ENCODE peak calls at places on chromosomes 2 and 18, in nine cellular contexts. J, Q, E, G, M, S, I, A and D are unnamed samples.

GRCh38 chr2:95319481-95320343 is 22.6 kb downstream of the KCNIP3 start:
- DNase-seq in J (no peak), Q (no peak), E (no peak), G (no peak), M (no peak), S (no peak), I (no peak), A (no peak), D (no peak)

GRCh38 chr2:241925821-241926441 is 56.4 kb downstream of the RTP5 start:
- DNase-seq in J (peak; percentile 36), Q (no peak), E (no peak), G (no peak), M (no peak), S (no peak), I (no peak), A (no peak), D (no peak)

GRCh38 chr2:130824492-130825061 is 12.1 kb upstream of the ARHGEF4 start:
- DNase-seq in J (peak; percentile 62), Q (no peak), E (peak; percentile 48), G (peak; percentile 61), M (peak; percentile 88), S (no peak), I (no peak), A (peak; percentile 47), D (peak; percentile 40)

GRCh38 chr2:74864728-74865722 is 31.1 kb downstream of the HK2 start:
- DNase-seq in J (peak; percentile 63), Q (peak; percentile 37), E (no peak), G (peak; percentile 27), M (no peak), S (no peak), I (no peak), A (no peak), D (peak; percentile 78)

GRCh38 chr2:164030623-164031022 is 294.8 kb upstream of the FIGN start:
- DNase-seq in J (no peak), Q (no peak), E (no peak), G (no peak), M (no peak), S (no peak), I (no peak), A (no peak), D (no peak)

GRCh38 chr2:61470965-61471904 is at the start of gene USP34:
- DNase-seq in J (peak; percentile 98), Q (peak; percentile 96), E (peak; percentile 93), G (peak; percentile 94), M (peak; percentile 94), S (peak; percentile 97), I (peak; percentile 96), A (peak; percentile 90), D (peak; percentile 98)

GRCh38 chr2:950627-950992 is at the start of gene SNTG2:
- DNase-seq in J (peak; percentile 86), Q (no peak), E (peak; percentile 57), G (peak; percentile 60), M (peak; percentile 24), S (no peak), I (no peak), A (no peak), D (no peak)

GRCh38 chr18:75698861-75699260 is 271.4 kb upstream of the SMIM21 start:
- DNase-seq in J (no peak), Q (no peak), E (no peak), G (no peak), M (no peak), S (no peak), I (no peak), A (no peak), D (no peak)

GRCh38 chr2:132038179-132038882 is 123.4 kb downstream of the ANKRD30BL start:
- DNase-seq in J (peak; percentile 70), Q (no peak), E (no peak), G (no peak), M (no peak), S (no peak), I (no peak), A (peak; percentile 9), D (no peak)

GRCh38 chr2:149799296-149799695 is 211.7 kb upstream of the MMADHC start:
- DNase-seq in J (no peak), Q (no peak), E (no peak), G (no peak), M (no peak), S (no peak), I (no peak), A (peak; percentile 55), D (no peak)

DNA sequence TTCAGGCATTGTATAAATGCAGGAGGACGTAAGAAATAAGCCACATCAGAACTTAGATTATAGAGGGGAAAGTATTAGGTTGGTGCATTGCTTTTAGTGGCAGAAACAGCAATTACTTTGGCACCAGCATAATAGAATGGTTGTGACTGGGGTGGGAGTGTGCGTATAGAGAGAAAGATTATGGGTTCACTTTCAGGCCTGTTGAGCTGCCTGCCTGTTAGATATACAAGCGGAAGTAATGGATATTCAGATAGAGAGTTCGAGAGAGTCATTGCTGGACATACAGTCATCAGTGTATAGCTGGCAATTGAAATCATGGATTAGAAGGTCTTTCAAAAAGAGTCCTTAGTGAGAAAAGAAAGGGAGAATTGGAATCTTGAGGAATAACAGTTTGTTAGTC is 139.2 kb upstream of the MYO3B start:
- DNase-seq in J (no peak), Q (no peak), E (no peak), G (no peak), M (no peak), S (no peak), I (no peak), A (no peak), D (no peak)
- H3K27me3 ChIP-seq in J (no peaks in the 10 kb centered on the region), Q (no peaks in the 10 kb centered on the region), E (no peaks in the 10 kb centered on the region), G (no peaks in the 10 kb centered on the region), M (no peaks in the 10 kb centered on the region), S (no peaks in the 10 kb centered on the region), I (no peaks in the 10 kb centered on the region), A (no peaks in the 10 kb centered on the region), D (no peaks in the 10 kb centered on the region)

DNA sequence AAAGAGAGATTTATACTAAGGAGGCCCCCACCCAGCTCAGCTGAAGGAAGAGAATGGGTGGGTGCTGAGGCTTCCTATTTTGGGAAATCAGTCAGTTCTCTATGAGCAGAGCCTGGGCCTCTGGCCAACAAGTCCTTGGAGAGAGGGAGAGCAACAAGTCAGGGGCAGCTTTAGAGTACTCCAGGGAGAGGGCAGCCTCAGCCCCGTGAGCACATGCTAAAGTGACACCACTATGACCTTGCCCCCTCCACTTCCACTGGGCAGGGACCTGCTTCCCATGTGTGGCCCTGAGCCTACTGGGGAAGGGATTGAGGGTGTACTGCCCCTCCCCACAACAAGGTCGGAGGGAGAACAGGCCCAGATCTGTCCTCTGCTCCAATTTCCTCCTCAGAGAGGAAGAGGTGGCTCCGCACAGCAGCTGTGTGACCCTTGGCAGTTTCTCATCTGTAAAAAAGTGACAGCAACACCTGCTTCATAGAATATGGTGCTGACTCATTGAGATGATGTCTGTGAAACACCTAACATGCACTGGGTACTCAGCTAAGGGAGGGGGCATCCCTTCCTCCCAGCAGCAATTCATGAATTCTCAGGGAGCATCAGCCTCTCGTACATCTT is 72.9 kb downstream of the CLHC1 start:
- DNase-seq in J (no peak), Q (peak; percentile 51), E (no peak), G (peak; percentile 66), M (no peak), S (peak; percentile 78), I (peak; percentile 73), A (peak; percentile 40), D (peak; percentile 69)
- H3K4me1 ChIP-seq in J (peaks cover 19% of the 10 kb centered on the region), Q (peaks cover 20% of the 10 kb centered on the region), E (no peaks in the 10 kb centered on the region), G (peaks cover 37% of the 10 kb centered on the region), M (no peaks in the 10 kb centered on the region), S (peaks cover 12% of the 10 kb centered on the region), I (peaks cover 49% of the 10 kb centered on the region), A (peaks cover 4% of the 10 kb centered on the region), D (peaks cover 82% of the 10 kb centered on the region)

GRCh38 chr18:57730146-57730545 is 73.0 kb downstream of the ATP8B1 start:
- DNase-seq in J (no peak), Q (no peak), E (no peak), G (no peak), M (no peak), S (no peak), I (no peak), A (no peak), D (no peak)

GRCh38 chr18:57727952-57728807 is 74.9 kb downstream of the ATP8B1 start:
- DNase-seq in J (no peak), Q (no peak), E (no peak), G (no peak), M (no peak), S (no peak), I (no peak), A (no peak), D (no peak)

GRCh38 chr18:57733861-57734260 is 69.3 kb downstream of the ATP8B1 start:
- DNase-seq in J (no peak), Q (no peak), E (no peak), G (no peak), M (no peak), S (no peak), I (no peak), A (no peak), D (no peak)

DNA sequence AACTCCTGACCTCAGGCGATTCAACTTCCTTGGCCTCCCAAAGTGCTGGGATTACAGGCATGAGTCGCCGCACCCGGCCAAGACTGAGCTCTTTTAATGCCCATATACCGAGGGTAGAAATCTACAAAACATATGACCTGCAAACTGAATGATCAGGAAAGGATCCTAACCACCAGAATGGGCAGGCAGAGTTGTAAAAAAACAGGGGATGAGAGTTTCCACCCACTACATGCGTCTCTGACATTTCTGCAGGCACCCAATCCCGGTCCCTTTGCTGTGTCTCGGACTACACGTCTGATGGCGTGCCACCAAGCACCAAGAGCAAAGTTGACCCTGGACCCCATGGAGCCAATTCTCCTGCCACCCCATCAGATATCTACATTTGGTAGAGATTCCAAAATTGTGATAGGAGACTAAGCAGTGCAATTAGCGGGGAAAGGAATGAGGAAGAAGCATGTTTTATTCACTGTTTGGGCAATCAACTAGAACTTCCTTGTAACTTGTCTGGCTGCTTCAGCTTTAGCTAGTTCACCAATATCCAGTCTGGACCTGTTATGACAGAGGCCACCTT is 74.1 kb downstream of the ATP8B1 start:
- DNase-seq in J (no peak), Q (no peak), E (no peak), G (no peak), M (no peak), S (no peak), I (no peak), A (no peak), D (no peak)
- H3K27ac ChIP-seq in J (no peak overlapping the region), Q (no peak overlapping the region), E (no peak overlapping the region), G (no peak overlapping the region), M (no peak overlapping the region), S (peak overlapping the region; percentile 40), I (peak overlapping the region; percentile 53), A (no peak overlapping the region), D (peak overlapping the region; percentile 30)

GRCh38 chr2:102619414-102620319 is at the start of gene SLC9A2:
- DNase-seq in J (peak; percentile 82), Q (peak; percentile 47), E (no peak), G (peak; percentile 74), M (no peak), S (no peak), I (no peak), A (peak; percentile 26), D (peak; percentile 77)

GRCh38 chr2:102618452-102619413 is 620 bp upstream of the SLC9A2 start:
- DNase-seq in J (peak; percentile 78), Q (peak; percentile 58), E (no peak), G (peak; percentile 75), M (no peak), S (peak; percentile 46), I (peak; percentile 43), A (no peak), D (peak; percentile 80)

GRCh38 chr2:102621630-102622029 is 2.3 kb downstream of the SLC9A2 start:
- DNase-seq in J (no peak), Q (no peak), E (no peak), G (no peak), M (no peak), S (no peak), I (no peak), A (no peak), D (no peak)

GRCh38 chr2:102622646-102623045 is 3.3 kb downstream of the SLC9A2 start:
- DNase-seq in J (no peak), Q (no peak), E (no peak), G (no peak), M (no peak), S (no peak), I (no peak), A (no peak), D (no peak)

GRCh38 chr2:102620367-102620766 is 1.0 kb downstream of the SLC9A2 start:
- DNase-seq in J (peak; percentile 71), Q (no peak), E (no peak), G (peak; percentile 7), M (no peak), S (no peak), I (no peak), A (no peak), D (no peak)
- H3K27me3 ChIP-seq in J (peaks cover 87% of the 10 kb centered on the region), Q (no peaks in the 10 kb centered on the region), E (peaks cover 5% of the 10 kb centered on the region), G (no peaks in the 10 kb centered on the region), M (peaks cover 12% of the 10 kb centered on the region), S (no peaks in the 10 kb centered on the region), I (peaks cover 90% of the 10 kb centered on the region), A (peaks cover 9% of the 10 kb centered on the region), D (peaks cover 55% of the 10 kb centered on the region)